ENCODE peak calls at places on chromosome 13, in ten cellular contexts. One of them, this sample, is unnamed.

GRCh38 chr13:48497669-48498068 is 35.2 kb downstream of the RCBTB2 start:
- DNase-seq in lower lobe of right lung: no peak
- DNase-seq in fibroblast of mammary gland: no peak
- DNase-seq in body of pancreas: no peak
- DNase-seq in neural crest cell: no peak
- DNase-seq in GM10248: no peak
- DNase-seq in Peyer's patch: no peak
- DNase-seq in uterus: no peak
- DNase-seq in choroid plexus epithelial cell: no peak
- DNase-seq in WTC11: no peak
- DNase-seq in this sample: no peak

GRCh38 chr13:110343241-110343865 is 36.3 kb downstream of the COL4A2 start:
- DNase-seq in Peyer's patch: no peak
- DNase-seq in body of pancreas: no peak
- DNase-seq in choroid plexus epithelial cell: peak
- DNase-seq in WTC11: no peak
- DNase-seq in uterus: peak
- DNase-seq in GM10248: no peak
- DNase-seq in neural crest cell: no peak
- DNase-seq in fibroblast of mammary gland: no peak
- DNase-seq in lower lobe of right lung: no peak
- DNase-seq in this sample: no peak

GRCh38 chr13:20828540-20829364 is 55.0 kb upstream of the EEF1AKMT1 start:
- DNase-seq in lower lobe of right lung: no peak
- DNase-seq in uterus: peak
- DNase-seq in choroid plexus epithelial cell: peak
- DNase-seq in GM10248: peak
- DNase-seq in WTC11: no peak
- DNase-seq in body of pancreas: peak
- DNase-seq in neural crest cell: peak
- DNase-seq in fibroblast of mammary gland: peak
- DNase-seq in Peyer's patch: no peak
- DNase-seq in this sample: no peak

GRCh38 chr13:77990973-77991372 is 72.3 kb upstream of the EDNRB start:
- DNase-seq in uterus: no peak
- DNase-seq in WTC11: no peak
- DNase-seq in GM10248: no peak
- DNase-seq in lower lobe of right lung: no peak
- DNase-seq in body of pancreas: no peak
- DNase-seq in Peyer's patch: no peak
- DNase-seq in fibroblast of mammary gland: no peak
- DNase-seq in choroid plexus epithelial cell: peak
- DNase-seq in neural crest cell: no peak
- DNase-seq in this sample: no peak

GRCh38 chr13:48858523-48858922 is 117.2 kb upstream of the FNDC3A start:
- DNase-seq in GM10248: no peak
- DNase-seq in Peyer's patch: no peak
- DNase-seq in fibroblast of mammary gland: no peak
- DNase-seq in body of pancreas: no peak
- DNase-seq in WTC11: no peak
- DNase-seq in choroid plexus epithelial cell: peak
- DNase-seq in uterus: no peak
- DNase-seq in lower lobe of right lung: no peak
- DNase-seq in neural crest cell: no peak
- DNase-seq in this sample: no peak

GRCh38 chr13:63198076-63198475 is 1782.4 kb upstream of the PCDH20 start:
- DNase-seq in neural crest cell: no peak
- DNase-seq in body of pancreas: no peak
- DNase-seq in GM10248: no peak
- DNase-seq in uterus: no peak
- DNase-seq in Peyer's patch: no peak
- DNase-seq in WTC11: no peak
- DNase-seq in fibroblast of mammary gland: peak
- DNase-seq in choroid plexus epithelial cell: peak
- DNase-seq in lower lobe of right lung: peak
- DNase-seq in this sample: no peak

GRCh38 chr13:106690779-106691178 is 122.8 kb upstream of the ARGLU1 start:
- DNase-seq in Peyer's patch: no peak
- DNase-seq in neural crest cell: no peak
- DNase-seq in choroid plexus epithelial cell: no peak
- DNase-seq in GM10248: no peak
- DNase-seq in fibroblast of mammary gland: no peak
- DNase-seq in WTC11: no peak
- DNase-seq in lower lobe of right lung: no peak
- DNase-seq in body of pancreas: no peak
- DNase-seq in uterus: no peak
- DNase-seq in this sample: no peak

GRCh38 chr13:59342396-59342795 is 821.3 kb downstream of the DIAPH3 start:
- DNase-seq in neural crest cell: no peak
- DNase-seq in GM10248: no peak
- DNase-seq in body of pancreas: no peak
- DNase-seq in uterus: no peak
- DNase-seq in WTC11: no peak
- DNase-seq in lower lobe of right lung: no peak
- DNase-seq in fibroblast of mammary gland: no peak
- DNase-seq in choroid plexus epithelial cell: no peak
- DNase-seq in Peyer's patch: no peak
- DNase-seq in this sample: no peak

GRCh38 chr13:113979791-113980471 is 6.1 kb upstream of the C13orf46 start:
- DNase-seq in fibroblast of mammary gland: no peak
- DNase-seq in WTC11: no peak
- DNase-seq in uterus: no peak
- DNase-seq in lower lobe of right lung: peak
- DNase-seq in neural crest cell: no peak
- DNase-seq in GM10248: no peak
- DNase-seq in body of pancreas: no peak
- DNase-seq in choroid plexus epithelial cell: no peak
- DNase-seq in Peyer's patch: peak
- DNase-seq in this sample: no peak

GRCh38 chr13:28609936-28610335 is 49.0 kb upstream of the POMP start:
- DNase-seq in uterus: no peak
- DNase-seq in WTC11: no peak
- DNase-seq in body of pancreas: no peak
- DNase-seq in GM10248: no peak
- DNase-seq in choroid plexus epithelial cell: peak
- DNase-seq in neural crest cell: no peak
- DNase-seq in Peyer's patch: no peak
- DNase-seq in fibroblast of mammary gland: peak
- DNase-seq in lower lobe of right lung: no peak
- DNase-seq in this sample: no peak

GRCh38 chr13:100039740-100040139 is 49.2 kb upstream of the PCCA start:
- DNase-seq in lower lobe of right lung: no peak
- DNase-seq in WTC11: no peak
- DNase-seq in body of pancreas: no peak
- DNase-seq in Peyer's patch: no peak
- DNase-seq in uterus: no peak
- DNase-seq in GM10248: no peak
- DNase-seq in fibroblast of mammary gland: no peak
- DNase-seq in choroid plexus epithelial cell: peak
- DNase-seq in neural crest cell: no peak
- DNase-seq in this sample: no peak

GRCh38 chr13:49936943-49937273 is 768 bp upstream of the SPRYD7 start:
- DNase-seq in Peyer's patch: no peak
- DNase-seq in neural crest cell: no peak
- DNase-seq in lower lobe of right lung: no peak
- DNase-seq in uterus: no peak
- DNase-seq in fibroblast of mammary gland: no peak
- DNase-seq in choroid plexus epithelial cell: no peak
- DNase-seq in GM10248: no peak
- DNase-seq in WTC11: peak
- DNase-seq in body of pancreas: no peak
- DNase-seq in this sample: no peak

GRCh38 chr13:98222081-98222554 is 45.0 kb upstream of the RNF113B start:
- DNase-seq in Peyer's patch: no peak
- DNase-seq in neural crest cell: no peak
- DNase-seq in body of pancreas: peak
- DNase-seq in choroid plexus epithelial cell: peak
- DNase-seq in lower lobe of right lung: no peak
- DNase-seq in fibroblast of mammary gland: peak
- DNase-seq in GM10248: no peak
- DNase-seq in WTC11: no peak
- DNase-seq in uterus: no peak
- DNase-seq in this sample: no peak

GRCh38 chr13:32316476-32316875 is 1.2 kb downstream of the BRCA2 start:
- DNase-seq in fibroblast of mammary gland: peak
- DNase-seq in GM10248: no peak
- DNase-seq in WTC11: no peak
- DNase-seq in Peyer's patch: no peak
- DNase-seq in choroid plexus epithelial cell: no peak
- DNase-seq in neural crest cell: no peak
- DNase-seq in body of pancreas: no peak
- DNase-seq in uterus: no peak
- DNase-seq in lower lobe of right lung: no peak
- DNase-seq in this sample: no peak

GRCh38 chr13:91119643-91120042 is 227.8 kb upstream of the MIR17HG start:
- DNase-seq in neural crest cell: no peak
- DNase-seq in choroid plexus epithelial cell: no peak
- DNase-seq in uterus: no peak
- DNase-seq in Peyer's patch: no peak
- DNase-seq in GM10248: no peak
- DNase-seq in body of pancreas: no peak
- DNase-seq in WTC11: no peak
- DNase-seq in fibroblast of mammary gland: no peak
- DNase-seq in lower lobe of right lung: no peak
- DNase-seq in this sample: no peak
- TF ChIP-seq CTCF in neural crest cell: no peak
- TF ChIP-seq CTCF in choroid plexus epithelial cell: no peak
- TF ChIP-seq CTCF in uterus: no peak
- TF ChIP-seq CTCF in Peyer's patch: no peak
- TF ChIP-seq CTCF in GM10248: no peak
- TF ChIP-seq CTCF in body of pancreas: no peak
- TF ChIP-seq CTCF in WTC11: no peak
- TF ChIP-seq CTCF in fibroblast of mammary gland: no peak
- TF ChIP-seq CTCF in lower lobe of right lung: no peak
- TF ChIP-seq CTCF in this sample: no peak

GRCh38 chr13:46355906-46356305 is 31.1 kb downstream of the RUBCNL start:
- DNase-seq in Peyer's patch: no peak
- DNase-seq in fibroblast of mammary gland: no peak
- DNase-seq in lower lobe of right lung: no peak
- DNase-seq in body of pancreas: no peak
- DNase-seq in WTC11: no peak
- DNase-seq in neural crest cell: no peak
- DNase-seq in choroid plexus epithelial cell: peak
- DNase-seq in GM10248: no peak
- DNase-seq in uterus: no peak
- DNase-seq in this sample: no peak

GRCh38 chr13:46354143-46355087 is 32.6 kb downstream of the RUBCNL start:
- DNase-seq in lower lobe of right lung: no peak
- DNase-seq in choroid plexus epithelial cell: peak
- DNase-seq in uterus: no peak
- DNase-seq in GM10248: no peak
- DNase-seq in body of pancreas: peak
- DNase-seq in WTC11: no peak
- DNase-seq in fibroblast of mammary gland: peak
- DNase-seq in neural crest cell: no peak
- DNase-seq in Peyer's patch: no peak
- DNase-seq in this sample: no peak

GRCh38 chr13:46350003-46350402 is 37.0 kb downstream of the RUBCNL start:
- DNase-seq in Peyer's patch: no peak
- DNase-seq in WTC11: no peak
- DNase-seq in neural crest cell: no peak
- DNase-seq in uterus: no peak
- DNase-seq in body of pancreas: no peak
- DNase-seq in fibroblast of mammary gland: no peak
- DNase-seq in choroid plexus epithelial cell: no peak
- DNase-seq in GM10248: no peak
- DNase-seq in lower lobe of right lung: no peak
- DNase-seq in this sample: no peak

GRCh38 chr13:46355088-46355468 is 32.0 kb downstream of the RUBCNL start:
- DNase-seq in lower lobe of right lung: no peak
- DNase-seq in GM10248: no peak
- DNase-seq in WTC11: no peak
- DNase-seq in Peyer's patch: no peak
- DNase-seq in uterus: no peak
- DNase-seq in fibroblast of mammary gland: no peak
- DNase-seq in choroid plexus epithelial cell: no peak
- DNase-seq in neural crest cell: no peak
- DNase-seq in body of pancreas: no peak
- DNase-seq in this sample: no peak

GRCh38 chr13:46352810-46353209 is 34.2 kb downstream of the RUBCNL start:
- DNase-seq in choroid plexus epithelial cell: no peak
- DNase-seq in lower lobe of right lung: peak
- DNase-seq in WTC11: no peak
- DNase-seq in GM10248: no peak
- DNase-seq in body of pancreas: peak
- DNase-seq in Peyer's patch: no peak
- DNase-seq in neural crest cell: no peak
- DNase-seq in uterus: no peak
- DNase-seq in fibroblast of mammary gland: no peak
- DNase-seq in this sample: no peak
- TF ChIP-seq CTCF in choroid plexus epithelial cell: no peak
- TF ChIP-seq CTCF in lower lobe of right lung: no peak
- TF ChIP-seq CTCF in WTC11: no peak
- TF ChIP-seq CTCF in GM10248: no peak
- TF ChIP-seq CTCF in body of pancreas: no peak
- TF ChIP-seq CTCF in Peyer's patch: no peak
- TF ChIP-seq CTCF in neural crest cell: no peak
- TF ChIP-seq CTCF in uterus: no peak
- TF ChIP-seq CTCF in fibroblast of mammary gland: no peak
- TF ChIP-seq CTCF in this sample: no peak

GRCh38 chr13:75123428-75123827 is 358.5 kb downstream of the TBC1D4 start:
- DNase-seq in body of pancreas: no peak
- DNase-seq in GM10248: no peak
- DNase-seq in lower lobe of right lung: no peak
- DNase-seq in WTC11: no peak
- DNase-seq in neural crest cell: no peak
- DNase-seq in Peyer's patch: no peak
- DNase-seq in fibroblast of mammary gland: no peak
- DNase-seq in choroid plexus epithelial cell: peak
- DNase-seq in uterus: no peak
- DNase-seq in this sample: no peak
- TF ChIP-seq CTCF in body of pancreas: no peak
- TF ChIP-seq CTCF in GM10248: no peak
- TF ChIP-seq CTCF in lower lobe of right lung: no peak
- TF ChIP-seq CTCF in WTC11: no peak
- TF ChIP-seq CTCF in neural crest cell: no peak
- TF ChIP-seq CTCF in Peyer's patch: no peak
- TF ChIP-seq CTCF in fibroblast of mammary gland: no peak
- TF ChIP-seq CTCF in choroid plexus epithelial cell: no peak
- TF ChIP-seq CTCF in uterus: no peak
- TF ChIP-seq CTCF in this sample: no peak

GRCh38 chr13:79267560-79267959 is 138.5 kb downstream of the RBM26 start:
- DNase-seq in choroid plexus epithelial cell: no peak
- DNase-seq in GM10248: no peak
- DNase-seq in uterus: no peak
- DNase-seq in fibroblast of mammary gland: no peak
- DNase-seq in neural crest cell: no peak
- DNase-seq in body of pancreas: no peak
- DNase-seq in lower lobe of right lung: no peak
- DNase-seq in Peyer's patch: no peak
- DNase-seq in WTC11: no peak
- DNase-seq in this sample: no peak

GRCh38 chr13:79271616-79272015 is 134.4 kb downstream of the RBM26 start:
- DNase-seq in uterus: no peak
- DNase-seq in fibroblast of mammary gland: no peak
- DNase-seq in Peyer's patch: no peak
- DNase-seq in WTC11: no peak
- DNase-seq in neural crest cell: no peak
- DNase-seq in choroid plexus epithelial cell: no peak
- DNase-seq in lower lobe of right lung: no peak
- DNase-seq in body of pancreas: no peak
- DNase-seq in GM10248: no peak
- DNase-seq in this sample: no peak

GRCh38 chr13:79273045-79273444 is 133.0 kb downstream of the RBM26 start:
- DNase-seq in fibroblast of mammary gland: no peak
- DNase-seq in Peyer's patch: no peak
- DNase-seq in uterus: no peak
- DNase-seq in choroid plexus epithelial cell: no peak
- DNase-seq in lower lobe of right lung: no peak
- DNase-seq in GM10248: no peak
- DNase-seq in body of pancreas: no peak
- DNase-seq in WTC11: no peak
- DNase-seq in neural crest cell: no peak
- DNase-seq in this sample: no peak

GRCh38 chr13:79270859-79271258 is 135.2 kb downstream of the RBM26 start:
- DNase-seq in fibroblast of mammary gland: no peak
- DNase-seq in Peyer's patch: no peak
- DNase-seq in GM10248: no peak
- DNase-seq in body of pancreas: no peak
- DNase-seq in lower lobe of right lung: no peak
- DNase-seq in uterus: no peak
- DNase-seq in WTC11: no peak
- DNase-seq in neural crest cell: no peak
- DNase-seq in choroid plexus epithelial cell: no peak
- DNase-seq in this sample: no peak
- TF ChIP-seq CTCF in fibroblast of mammary gland: no peak
- TF ChIP-seq CTCF in Peyer's patch: no peak
- TF ChIP-seq CTCF in GM10248: no peak
- TF ChIP-seq CTCF in body of pancreas: no peak
- TF ChIP-seq CTCF in lower lobe of right lung: no peak
- TF ChIP-seq CTCF in uterus: no peak
- TF ChIP-seq CTCF in WTC11: no peak
- TF ChIP-seq CTCF in neural crest cell: no peak
- TF ChIP-seq CTCF in choroid plexus epithelial cell: no peak
- TF ChIP-seq CTCF in this sample: no peak